ENCODE peak calls at places on chromosomes 3 and 15, in seven cellular contexts. K is H1, V is GM12878, X is HepG2, G is K562, U is SK-N-SH, L is HCT116. Q is an unnamed sample.
A peak's percentile ranks its signal among the peaks of the same experiment; 100 is the strongest.

GRCh38 chr3:188905991-188906635 is 265.7 kb upstream of the TPRG1 start:
- DNase-seq in G (no peak), X (no peak), K (no peak), U (no peak), L (no peak), V (no peak), Q (no peak)

GRCh38 chr3:191414732-191415131 is 46.2 kb upstream of the PYDC2 start:
- DNase-seq in G (no peak), V (no peak), X (no peak), U (no peak), L (no peak), K (no peak), Q (no peak)

GRCh38 chr3:186361612-186362408 is at the start of gene DGKG:
- DNase-seq in L (no peak), U (peak; percentile 90), V (no peak), K (peak; percentile 72), X (no peak), G (no peak), Q (peak; percentile 85)

GRCh38 chr3:153601422-153601853 is 439.4 kb downstream of the RAP2B start:
- DNase-seq in U (no peak), G (no peak), V (no peak), L (no peak), X (no peak), K (no peak), Q (no peak)

GRCh38 chr3:77815467-77815866 is 775.6 kb downstream of the ROBO2 start:
- DNase-seq in G (no peak), L (no peak), V (no peak), K (peak; percentile 46), X (peak; percentile 1), U (no peak), Q (no peak)

GRCh38 chr15:57364282-57365007 is 11.9 kb upstream of the CGNL1 start:
- DNase-seq in G (no peak), U (no peak), X (peak; percentile 15), K (no peak), V (no peak), L (no peak), Q (no peak)

GRCh38 chr3:113185436-113185835 is 25.9 kb upstream of the BOC start:
- DNase-seq in K (no peak), L (no peak), X (no peak), U (no peak), G (no peak), V (no peak), Q (no peak)

GRCh38 chr3:127787966-127788365 is 34.3 kb downstream of the MGLL start:
- DNase-seq in V (no peak), L (no peak), X (no peak), K (no peak), U (no peak), G (no peak), Q (no peak)

GRCh38 chr15:85793641-85794597 is 806 bp downstream of the KLHL25 start:
- DNase-seq in U (peak; percentile 73), G (peak; percentile 25), V (no peak), X (peak; percentile 28), K (no peak), L (no peak), Q (peak; percentile 45)

GRCh38 chr15:39888809-39889208 is 31.3 kb downstream of the GPR176 start:
- DNase-seq in L (no peak), V (no peak), U (no peak), K (no peak), G (no peak), X (peak; percentile 15), Q (no peak)

GRCh38 chr3:181279239-181279565 is 289.7 kb upstream of the DNAJC19 start:
- DNase-seq in L (no peak), K (no peak), V (no peak), G (no peak), U (peak; percentile 17), X (no peak), Q (no peak)

GRCh38 chr3:194058189-194058571 is 77.8 kb upstream of the HES1 start:
- DNase-seq in V (no peak), U (peak; percentile 34), G (peak; percentile 27), X (peak; percentile 65), K (peak; percentile 79), L (no peak), Q (no peak)

GRCh38 chr3:69324362-69325025 is 61.4 kb downstream of the FRMD4B start:
- DNase-seq in V (no peak), K (no peak), G (no peak), L (no peak), U (peak; percentile 34), X (peak; percentile 7), Q (no peak)

GRCh38 chr3:100297784-100298183 is 36.8 kb upstream of the NIT2 start:
- DNase-seq in U (no peak), V (no peak), L (no peak), K (no peak), G (no peak), X (no peak), Q (no peak)

GRCh38 chr3:194439915-194440550 is 41.0 kb upstream of the GP5 start:
- DNase-seq in V (no peak), X (no peak), K (no peak), U (no peak), G (no peak), L (no peak), Q (peak; percentile 30)

GRCh38 chr15:34582461-34583357 is 742 bp downstream of the GOLGA8B start:
- DNase-seq in G (peak; percentile 75), U (peak; percentile 82), X (no peak), V (no peak), K (peak; percentile 61), L (peak; percentile 2), Q (peak; percentile 62)

GRCh38 chr15:44340410-44340809 is 51.9 kb downstream of the GOLM2 start:
- DNase-seq in X (no peak), V (no peak), U (no peak), K (no peak), L (no peak), G (no peak), Q (no peak)

GRCh38 chr15:22968356-22968755 is 11.8 kb downstream of the CYFIP1 start:
- DNase-seq in U (no peak), G (no peak), X (no peak), L (no peak), V (no peak), K (no peak), Q (no peak)

GRCh38 chr3:155069729-155070128 is 10.4 kb upstream of the MME start:
- DNase-seq in G (no peak), U (no peak), K (no peak), L (no peak), V (no peak), X (no peak), Q (no peak)

GRCh38 chr3:148289159-148289558 is 408.5 kb upstream of the AGTR1 start:
- DNase-seq in X (no peak), L (no peak), V (no peak), K (no peak), G (no peak), U (no peak), Q (no peak)

GRCh38 chr3:62237296-62237948 is 135.9 kb downstream of the FEZF2 start:
- DNase-seq in V (no peak), X (no peak), L (no peak), K (no peak), G (no peak), U (no peak), Q (no peak)
- TF ChIP-seq JUND in V (no peak), X (no peak), L (no peak), K (no peak), G (no peak), U (no peak), Q (no peak)

GRCh38 chr3:10219737-10220136 is 28.5 kb upstream of the TATDN2 start:
- DNase-seq in X (no peak), U (no peak), V (no peak), G (no peak), K (no peak), L (no peak), Q (no peak)

GRCh38 chr3:10226293-10226692 is 22.0 kb upstream of the TATDN2 start:
- DNase-seq in G (no peak), V (no peak), X (no peak), K (peak; percentile 66), L (no peak), U (no peak), Q (no peak)

GRCh38 chr3:10228248-10228950 is 19.9 kb upstream of the TATDN2 start:
- DNase-seq in K (no peak), V (no peak), G (no peak), U (no peak), X (no peak), L (no peak), Q (no peak)

GRCh38 chr3:10224794-10225660 is 23.2 kb upstream of the TATDN2 start:
- DNase-seq in U (peak; percentile 86), V (no peak), X (peak; percentile 99), K (peak; percentile 72), L (peak; percentile 71), G (peak; percentile 66), Q (peak; percentile 80)

DNA sequence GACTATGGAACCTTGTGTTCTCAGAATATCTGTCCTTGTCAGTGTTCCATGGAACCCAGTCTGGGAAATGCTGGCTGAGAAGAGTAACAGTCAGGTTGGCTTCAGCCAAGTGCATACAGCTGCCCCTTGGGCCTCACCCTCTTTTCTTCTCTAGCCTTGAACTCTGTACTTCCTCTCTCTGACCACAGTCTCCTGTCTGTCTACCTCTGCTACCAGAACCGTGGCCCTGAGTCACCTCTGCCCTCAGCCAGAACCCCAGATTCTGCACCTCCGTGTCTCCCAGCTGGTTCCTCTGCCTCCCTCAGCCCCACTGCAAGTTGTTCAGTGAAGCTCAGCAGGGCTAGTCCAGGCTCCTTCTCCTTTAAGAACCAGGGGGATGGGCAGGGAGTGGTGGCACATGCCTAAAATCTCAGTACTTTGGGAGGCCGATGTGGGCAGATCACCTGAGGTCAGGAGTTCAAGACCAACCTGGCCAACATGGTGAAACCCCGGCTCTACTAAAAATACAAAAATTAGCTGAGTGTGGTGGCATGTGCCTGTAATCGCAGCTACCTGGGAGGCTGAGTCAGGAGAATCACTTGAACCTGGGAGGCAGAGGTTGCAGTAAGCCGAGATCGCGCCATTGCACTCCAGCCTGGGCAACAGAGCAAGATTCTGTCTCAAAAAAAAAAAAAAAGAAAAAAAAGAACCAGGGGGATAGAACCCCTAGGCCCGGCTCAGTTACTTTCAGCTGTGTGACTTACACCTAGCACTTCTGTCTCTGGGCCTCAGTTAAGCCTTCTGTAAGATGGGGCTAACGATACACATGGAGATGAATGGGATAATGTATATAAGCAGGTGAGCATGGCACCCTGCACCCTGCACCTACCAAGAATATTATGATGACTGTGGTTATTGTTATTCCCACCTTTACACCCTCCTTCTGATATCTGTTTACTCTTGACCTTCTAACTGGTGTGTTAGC is 24.3 kb upstream of the TATDN2 start:
- DNase-seq in G (no peak), L (no peak), U (no peak), V (peak; percentile 75), X (peak; percentile 75), K (no peak), Q (no peak)
- TF ChIP-seq JUND in G (no peak), L (no peak), U (no peak), V (no peak), X (no peak), K (no peak), Q (no peak)

DNA sequence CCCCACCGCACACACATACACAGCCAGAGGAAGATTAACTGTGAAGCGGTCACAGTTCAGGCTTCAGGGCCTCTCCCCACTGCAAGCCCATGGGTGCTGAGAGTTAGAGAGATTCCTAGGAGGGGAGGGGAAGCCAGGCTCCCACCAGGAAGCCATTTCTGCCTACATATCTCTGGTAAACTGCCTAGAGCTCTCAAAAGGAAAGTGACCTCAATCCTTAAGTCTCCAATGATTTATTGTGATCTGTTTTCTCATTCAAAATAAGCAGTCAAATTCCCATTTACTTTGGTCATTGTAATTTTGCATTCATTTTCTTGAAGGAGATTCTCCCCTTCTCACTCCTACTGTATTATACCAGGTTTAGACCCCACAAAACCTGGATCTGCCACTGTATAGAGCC is 141.0 kb upstream of the BNIP2 start:
- DNase-seq in X (no peak), L (no peak), K (no peak), G (no peak), U (no peak), V (no peak), Q (no peak)
- TF ChIP-seq JUND in X (no peak), L (no peak), K (no peak), G (no peak), U (no peak), V (no peak), Q (no peak)

GRCh38 chr3:172711457-172711800 is 562 bp upstream of the NCEH1 start:
- DNase-seq in V (no peak), U (peak; percentile 31), G (peak; percentile 32), L (no peak), K (no peak), X (peak; percentile 36), Q (no peak)
- TF ChIP-seq JUND in V (no peak), U (no peak), G (no peak), L (no peak), K (no peak), X (no peak), Q (no peak)